ENCODE peak calls at places on chromosomes 16 and 17, in nine cellular contexts. A is PC-3; W is naive thymus-derived CD4-positive, alpha-beta T cell; F is astrocyte of the spinal cord; Q is BJ; I is adipocyte; J is left lung; N is neural progenitor cell; O is AG04449. G is an unnamed sample.

GRCh38 chr17:66889480-66890230 is 54.7 kb downstream of the CACNG5 start:
- DNase-seq in A (no peak), W (no peak), F (no peak), Q (no peak), I (no peak), J (no peak), N (no peak), O (no peak), G (no peak)

GRCh38 chr16:86089986-86090385 is 191.0 kb downstream of the IRF8 start:
- DNase-seq in A (no peak), W (no peak), F (no peak), Q (no peak), I (no peak), J (no peak), N (no peak), O (no peak), G (no peak)

GRCh38 chr17:81337449-81337848 is 42.3 kb upstream of the SLC38A10 start:
- DNase-seq in A (no peak), W (no peak), F (no peak), Q (no peak), I (no peak), J (peak; percentile 88), N (peak; percentile 60), O (no peak), G (no peak)

GRCh38 chr17:67829331-67829730 is 4.0 kb downstream of the BPTF start:
- DNase-seq in A (peak; percentile 63), W (peak; percentile 41), F (no peak), Q (no peak), I (no peak), J (no peak), N (peak; percentile 9), O (no peak), G (no peak)

GRCh38 chr17:10663231-10663630 is 6.1 kb upstream of the MYH3 start:
- DNase-seq in A (no peak), W (no peak), F (no peak), Q (no peak), I (no peak), J (no peak), N (no peak), O (no peak), G (no peak)

GRCh38 chr17:82407255-82407654 is 10.9 kb upstream of the HEXD start:
- DNase-seq in A (peak; percentile 6), W (no peak), F (peak; percentile 60), Q (no peak), I (no peak), J (no peak), N (no peak), O (no peak), G (no peak)

GRCh38 chr17:78716814-78717393 is 65.2 kb downstream of the CYTH1 start:
- DNase-seq in A (peak; percentile 59), W (peak; percentile 60), F (peak; percentile 31), Q (no peak), I (peak; percentile 46), J (peak; percentile 82), N (peak; percentile 57), O (no peak), G (peak; percentile 76)

GRCh38 chr17:79946352-79947231 is 89.1 kb downstream of the TBC1D16 start:
- DNase-seq in A (no peak), W (no peak), F (no peak), Q (no peak), I (no peak), J (peak; percentile 44), N (no peak), O (no peak), G (no peak)

GRCh38 chr17:27631897-27632725 is 1.1 kb downstream of the LGALS9 start:
- DNase-seq in A (no peak), W (no peak), F (no peak), Q (no peak), I (no peak), J (no peak), N (no peak), O (no peak), G (no peak)

GRCh38 chr17:27628376-27628775 is 2.6 kb upstream of the LGALS9 start:
- DNase-seq in A (no peak), W (no peak), F (no peak), Q (no peak), I (no peak), J (no peak), N (no peak), O (no peak), G (no peak)

GRCh38 chr17:27633312-27634025 is 2.5 kb downstream of the LGALS9 start:
- DNase-seq in A (no peak), W (no peak), F (no peak), Q (no peak), I (no peak), J (no peak), N (no peak), O (no peak), G (peak; percentile 37)

GRCh38 chr17:27631409-27631755 is 394 bp downstream of the LGALS9 start:
- DNase-seq in A (no peak), W (no peak), F (no peak), Q (no peak), I (no peak), J (no peak), N (no peak), O (no peak), G (no peak)

DNA sequence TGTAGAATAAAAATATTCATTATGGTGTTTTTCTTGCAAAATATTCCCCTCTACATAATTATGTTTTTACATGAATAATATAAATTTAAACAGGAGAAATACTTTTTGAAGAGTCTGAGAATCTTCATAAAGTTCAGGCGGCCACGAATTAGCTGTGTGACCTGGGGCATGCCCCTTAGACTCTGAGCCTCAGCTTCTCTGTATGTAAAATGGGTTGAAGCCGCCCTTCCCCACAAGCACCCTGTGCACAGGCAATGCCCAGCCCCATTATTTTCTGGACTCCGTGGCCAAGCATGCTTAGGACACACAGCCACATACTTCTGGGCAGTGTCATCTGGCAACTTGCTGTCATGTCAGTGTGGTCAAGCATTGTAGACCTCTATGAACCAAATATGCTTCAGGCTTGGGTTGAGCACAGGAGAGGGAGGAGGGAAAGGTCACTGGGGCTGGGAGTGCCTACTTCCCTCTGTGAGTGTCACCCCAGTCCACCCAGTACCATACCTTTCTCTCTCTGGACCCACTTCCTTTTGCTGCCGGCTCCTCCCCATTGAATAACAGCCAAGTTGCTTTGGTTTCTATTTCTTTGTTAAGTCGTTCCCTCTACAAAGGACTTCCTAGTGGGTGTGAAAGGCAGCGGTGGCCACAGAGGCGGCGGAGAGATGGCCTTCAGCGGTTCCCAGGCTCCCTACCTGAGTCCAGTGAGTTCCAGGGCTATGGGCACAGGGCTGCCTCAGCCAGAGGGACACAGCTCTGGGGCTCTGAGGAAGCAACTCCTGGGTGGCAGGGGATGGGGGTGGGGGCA is at the start of gene LGALS9:
- DNase-seq in A (peak; percentile 19), W (peak; percentile 23), F (no peak), Q (no peak), I (no peak), J (no peak), N (no peak), O (no peak), G (peak; percentile 52)
- H3K4me3 ChIP-seq in A (no peak within 1 kb of the TSS), W (peak within 1 kb of the TSS; percentile 91), F (no peak within 1 kb of the TSS), Q (no peak within 1 kb of the TSS), I (no peak within 1 kb of the TSS), J (peak within 1 kb of the TSS; percentile 24), N (no peak within 1 kb of the TSS), O (no peak within 1 kb of the TSS), G (no peak within 1 kb of the TSS)

DNA sequence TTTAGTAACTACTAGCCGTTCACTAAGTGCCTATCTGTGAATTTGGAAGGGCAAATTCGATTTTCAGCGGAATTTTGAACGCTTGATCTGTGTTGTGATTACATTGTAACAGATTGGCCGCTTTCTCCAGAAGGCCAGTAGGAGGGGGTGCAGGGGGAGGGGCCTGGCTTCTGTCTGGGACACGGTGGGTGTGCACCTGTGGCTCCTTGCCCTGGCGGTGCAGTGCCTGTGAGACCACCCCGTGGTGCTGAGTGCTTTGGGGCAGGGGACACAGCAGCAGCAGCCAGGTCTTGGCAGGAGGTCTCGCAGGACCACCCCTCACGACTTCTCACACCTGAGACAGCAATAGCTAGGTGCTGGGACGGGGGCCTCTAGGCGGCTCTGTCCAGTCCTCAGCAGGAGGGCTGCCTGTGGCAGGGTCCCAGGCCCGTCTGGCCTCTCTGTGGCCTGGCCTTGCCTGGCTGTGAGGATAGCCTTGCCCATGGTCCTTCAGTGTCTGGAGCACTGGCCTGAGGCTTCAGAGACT is 1.8 kb downstream of the UBE2I start:
- DNase-seq in A (no peak), W (no peak), F (no peak), Q (no peak), I (peak; percentile 32), J (no peak), N (peak; percentile 57), O (no peak), G (no peak)
- H3K4me3 ChIP-seq in A (peak overlapping the region; percentile 85), W (peak overlapping the region; percentile 63), F (peak overlapping the region; percentile 81), Q (peak overlapping the region; percentile 60), I (peak overlapping the region; percentile 96), J (peak overlapping the region; percentile 72), N (peak overlapping the region; percentile 100), O (peak overlapping the region; percentile 76), G (peak overlapping the region; percentile 61)

GRCh38 chr17:18161226-18162094 is 22.2 kb upstream of the ALKBH5 start:
- DNase-seq in A (no peak), W (no peak), F (no peak), Q (no peak), I (no peak), J (no peak), N (no peak), O (no peak), G (peak; percentile 30)

GRCh38 chr17:18163528-18163927 is 20.1 kb upstream of the ALKBH5 start:
- DNase-seq in A (no peak), W (no peak), F (no peak), Q (no peak), I (no peak), J (no peak), N (no peak), O (no peak), G (no peak)

GRCh38 chr17:18166894-18167293 is 16.7 kb upstream of the ALKBH5 start:
- DNase-seq in A (peak; percentile 45), W (no peak), F (no peak), Q (no peak), I (no peak), J (no peak), N (no peak), O (no peak), G (peak; percentile 38)

GRCh38 chr17:18172528-18173278 is 10.9 kb upstream of the ALKBH5 start:
- DNase-seq in A (no peak), W (no peak), F (no peak), Q (no peak), I (no peak), J (no peak), N (no peak), O (no peak), G (no peak)

DNA sequence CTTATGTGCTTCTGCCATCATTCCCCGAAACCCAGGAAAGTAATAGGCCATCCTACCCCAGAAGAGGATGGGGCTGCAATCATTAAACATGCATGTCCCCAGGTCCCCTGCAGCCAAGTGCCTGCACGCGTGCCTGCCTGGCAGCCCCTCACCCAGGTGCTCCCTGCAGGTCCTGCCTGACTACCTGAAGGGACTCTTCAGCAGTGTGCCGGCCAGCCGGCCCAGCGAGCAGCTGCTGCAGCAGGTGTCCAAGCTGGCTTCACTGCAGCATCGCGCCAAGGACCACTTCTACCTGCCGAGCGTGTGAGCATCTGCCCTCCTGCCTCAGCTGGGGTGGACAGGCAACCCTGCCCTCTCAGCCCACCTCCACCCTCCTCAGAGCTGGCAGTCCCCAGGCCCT is 16.2 kb upstream of the ALKBH5 start:
- DNase-seq in A (no peak), W (no peak), F (no peak), Q (no peak), I (no peak), J (no peak), N (no peak), O (no peak), G (no peak)
- H3K4me3 ChIP-seq in A (no peak overlapping the region), W (no peak overlapping the region), F (no peak overlapping the region), Q (no peak overlapping the region), I (no peak overlapping the region), J (no peak overlapping the region), N (no peak overlapping the region), O (no peak overlapping the region), G (no peak overlapping the region)

GRCh38 chr17:76200354-76200753 is 39.9 kb downstream of the RNF157 start:
- DNase-seq in A (no peak), W (no peak), F (no peak), Q (no peak), I (no peak), J (no peak), N (no peak), O (no peak), G (no peak)

GRCh38 chr17:76198702-76199101 is 41.6 kb downstream of the RNF157 start:
- DNase-seq in A (no peak), W (no peak), F (no peak), Q (no peak), I (no peak), J (no peak), N (no peak), O (no peak), G (no peak)

GRCh38 chr17:76204277-76204676 is 36.0 kb downstream of the RNF157 start:
- DNase-seq in A (peak; percentile 76), W (no peak), F (peak; percentile 67), Q (peak; percentile 20), I (peak; percentile 54), J (no peak), N (no peak), O (peak; percentile 21), G (peak; percentile 72)

GRCh38 chr17:76199466-76199865 is 40.8 kb downstream of the RNF157 start:
- DNase-seq in A (no peak), W (peak; percentile 88), F (no peak), Q (no peak), I (no peak), J (no peak), N (no peak), O (no peak), G (no peak)

DNA sequence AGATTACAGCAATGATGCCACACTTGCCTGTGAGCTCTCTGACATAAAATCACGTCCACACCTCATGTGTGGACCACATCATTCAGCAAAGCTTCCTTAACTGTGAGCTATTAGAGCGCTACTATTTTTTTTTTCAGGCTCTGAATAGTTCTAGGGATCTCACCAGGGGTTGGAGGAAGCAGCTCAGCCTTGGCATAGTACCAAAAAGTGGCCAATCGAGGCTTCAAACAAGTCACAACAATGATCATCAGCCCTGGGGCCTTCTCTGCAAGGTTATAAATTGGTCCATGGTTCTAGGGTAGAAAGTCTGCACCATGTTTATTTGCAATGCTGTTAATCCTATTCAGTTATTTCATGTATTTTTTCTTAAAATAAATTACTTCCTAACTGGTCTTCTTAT is 37.8 kb downstream of the RNF157 start:
- DNase-seq in A (no peak), W (no peak), F (peak; percentile 59), Q (no peak), I (no peak), J (no peak), N (no peak), O (no peak), G (peak; percentile 24)
- H3K4me3 ChIP-seq in A (no peak overlapping the region), W (no peak overlapping the region), F (no peak overlapping the region), Q (no peak overlapping the region), I (no peak overlapping the region), J (no peak overlapping the region), N (no peak overlapping the region), O (no peak overlapping the region), G (no peak overlapping the region)

G was measured in foreskin fibroblast.